ENCODE peak calls at places on chromosomes 7 and 10, in five cellular contexts. H, U, D, Y and X are unnamed samples.

GRCh38 chr10:26488344-26488743 is 50.2 kb downstream of the APBB1IP start:
- DNase-seq in H (no peak), U (peak), D (no peak), Y (no peak), X (no peak)

GRCh38 chr10:81920213-81920829 is 45.3 kb downstream of the NRG3 start:
- DNase-seq in H (no peak), U (no peak), D (peak), Y (no peak), X (peak)

GRCh38 chr10:7165500-7166177 is 245.2 kb downstream of the SFMBT2 start:
- DNase-seq in H (no peak), U (no peak), D (peak), Y (no peak), X (no peak)

GRCh38 chr7:112938895-112939588 is 147.6 kb downstream of the GPR85 start:
- DNase-seq in H (peak), U (no peak), D (peak), Y (no peak), X (no peak)

GRCh38 chr7:82194011-82194410 is 249.6 kb downstream of the CACNA2D1 start:
- DNase-seq in H (no peak), U (peak), D (no peak), Y (no peak), X (peak)

GRCh38 chr10:119370972-119371703 is 163.8 kb downstream of the GRK5 start:
- DNase-seq in H (no peak), U (no peak), D (no peak), Y (no peak), X (no peak)

GRCh38 chr7:4937411-4937810 is 21.6 kb downstream of the MMD2 start:
- DNase-seq in H (no peak), U (no peak), D (no peak), Y (no peak), X (no peak)

GRCh38 chr10:4450981-4451501 is 375.0 kb upstream of the AKR1E2 start:
- DNase-seq in H (no peak), U (no peak), D (no peak), Y (no peak), X (peak)

GRCh38 chr10:11020026-11020820 is 2.6 kb downstream of the CELF2 start:
- DNase-seq in H (no peak), U (no peak), D (no peak), Y (no peak), X (no peak)

GRCh38 chr10:101282937-101283336 is 53.7 kb upstream of the LBX1 start:
- DNase-seq in H (no peak), U (no peak), D (no peak), Y (no peak), X (no peak)

GRCh38 chr10:101283762-101284161 is 54.5 kb upstream of the LBX1 start:
- DNase-seq in H (no peak), U (no peak), D (no peak), Y (no peak), X (no peak)

GRCh38 chr10:101285093-101285463 is 55.8 kb upstream of the LBX1 start:
- DNase-seq in H (no peak), U (no peak), D (no peak), Y (no peak), X (no peak)

GRCh38 chr10:101284171-101285092 is 55.2 kb upstream of the LBX1 start:
- DNase-seq in H (no peak), U (no peak), D (no peak), Y (no peak), X (no peak)

GRCh38 chr10:101280511-101280910 is 51.2 kb upstream of the LBX1 start:
- DNase-seq in H (no peak), U (no peak), D (no peak), Y (no peak), X (no peak)
- TF ChIP-seq MAX in H (no peak), U (no peak), D (no peak), Y (no peak), X (no peak)

GRCh38 chr10:56341612-56342011 is 19.4 kb downstream of the ZWINT start:
- DNase-seq in H (no peak), U (no peak), D (no peak), Y (no peak), X (no peak)

GRCh38 chr10:56351909-56352630 is 9.0 kb downstream of the ZWINT start:
- DNase-seq in H (no peak), U (no peak), D (no peak), Y (no peak), X (no peak)

GRCh38 chr10:56349611-56350010 is 11.4 kb downstream of the ZWINT start:
- DNase-seq in H (no peak), U (no peak), D (no peak), Y (no peak), X (no peak)

GRCh38 chr10:56348101-56348500 is 13.0 kb downstream of the ZWINT start:
- DNase-seq in H (no peak), U (no peak), D (no peak), Y (no peak), X (no peak)

DNA sequence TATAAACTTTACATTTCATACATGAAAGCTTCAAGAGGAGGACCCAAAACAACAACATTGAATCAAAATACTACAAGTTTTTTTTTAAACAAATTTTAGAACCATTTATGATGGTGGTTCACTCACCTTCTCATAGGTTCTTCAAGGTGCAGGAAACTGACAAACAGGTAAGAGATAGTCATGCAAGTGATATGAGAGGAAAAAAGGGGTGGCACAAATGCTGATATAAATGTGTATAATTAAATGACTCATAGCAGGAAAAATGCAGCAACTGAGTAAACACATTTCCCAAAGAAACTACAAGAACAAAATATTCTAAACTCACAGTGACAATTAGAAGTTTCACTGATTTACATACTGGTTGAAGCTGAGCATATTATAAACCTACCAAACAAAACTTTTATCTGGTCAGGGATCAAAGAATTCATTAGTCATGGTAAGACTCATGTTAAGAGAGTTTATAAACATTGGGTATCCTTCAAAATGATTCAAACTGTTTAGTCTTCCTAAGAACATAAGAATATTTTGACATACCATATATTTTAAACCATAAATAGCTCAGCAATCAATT is 14.1 kb downstream of the ZWINT start:
- DNase-seq in H (no peak), U (no peak), D (no peak), Y (no peak), X (no peak)
- TF ChIP-seq MYC in H (no peak), U (no peak), D (no peak), Y (no peak), X (no peak)

GRCh38 chr7:77199008-77199966 is at the start of gene FGL2:
- DNase-seq in H (no peak), U (no peak), D (no peak), Y (no peak), X (peak)
- TF ChIP-seq MAX in H (no peak), U (no peak), D (no peak), Y (no peak), X (no peak)

DNA sequence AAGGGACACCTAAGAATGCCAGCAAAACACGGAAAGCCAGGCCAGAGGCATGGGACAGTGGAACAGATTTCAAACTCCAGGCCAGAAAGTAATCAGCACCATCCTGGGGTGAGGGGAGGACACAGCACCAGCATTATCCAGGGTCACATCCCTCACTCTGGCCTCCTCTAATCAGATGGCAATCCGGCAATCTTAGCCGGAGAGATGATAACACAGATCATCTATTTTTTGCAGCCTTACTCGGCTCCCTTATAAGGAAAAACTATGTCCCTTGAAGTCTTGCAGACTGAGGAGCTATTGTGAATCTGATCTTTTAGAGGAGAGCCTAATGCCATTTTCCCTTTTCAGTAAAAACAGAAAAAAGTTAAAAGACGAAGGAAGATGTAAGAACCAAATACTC is 16.5 kb downstream of the TRIL start:
- DNase-seq in H (no peak), U (no peak), D (no peak), Y (no peak), X (no peak)
- TF ChIP-seq MYC in H (no peak), U (no peak), D (no peak), Y (no peak), X (no peak)